ENCODE peak calls at places on chromosomes 4 and X, in nine cellular contexts. K is CD4-positive, alpha-beta T cell; O is endodermal cell; G is small intestine; J is CD8-positive, alpha-beta memory T cell; H is spleen; P is transverse colon; S is H1; V is RWPE1. Y is an unnamed sample.

GRCh38 chr4:71472946-71473345 is 134.1 kb downstream of the SLC4A4 start:
- DNase-seq in K (no peak), O (no peak), G (no peak), J (no peak), H (no peak), P (no peak), S (no peak), V (peak), Y (no peak)

GRCh38 chr4:88592600-88593448 is 544 bp downstream of the HERC3 start:
- DNase-seq in K (peak), O (peak), G (peak), J (peak), H (peak), P (peak), S (no peak), V (peak), Y (peak)

GRCh38 chr4:182600093-182600492 is 317.1 kb downstream of the DCTD start:
- DNase-seq in K (no peak), O (no peak), G (no peak), J (no peak), H (no peak), P (no peak), S (no peak), V (no peak), Y (no peak)

GRCh38 chr4:84573738-84574720 is 8.9 kb upstream of the CDS1 start:
- DNase-seq in K (no peak), O (no peak), G (no peak), J (no peak), H (no peak), P (no peak), S (no peak), V (no peak), Y (no peak)

GRCh38 chr4:54006755-54007154 is 57.6 kb downstream of the CHIC2 start:
- DNase-seq in K (no peak), O (no peak), G (no peak), J (no peak), H (no peak), P (no peak), S (no peak), V (no peak), Y (no peak)

GRCh38 chr4:181643466-181643865 is 599.7 kb upstream of the TENM3 start:
- DNase-seq in K (no peak), O (no peak), G (no peak), J (no peak), H (no peak), P (no peak), S (no peak), V (no peak), Y (no peak)

GRCh38 chr4:71732706-71733105 is 51.2 kb downstream of the GC start:
- DNase-seq in K (no peak), O (no peak), G (peak), J (no peak), H (no peak), P (no peak), S (no peak), V (peak), Y (no peak)

GRCh38 chrX:136880003-136880451 is 498 bp downstream of the RBMX start:
- DNase-seq in K (peak), O (peak), G (peak), J (peak), H (peak), P (peak), S (no peak), V (peak), Y (peak)

GRCh38 chr4:17932041-17932440 is 89.5 kb downstream of the LCORL start:
- DNase-seq in K (no peak), O (no peak), G (no peak), J (no peak), H (no peak), P (no peak), S (no peak), V (peak), Y (no peak)

GRCh38 chr4:113711883-113712662 is 49.5 kb downstream of the CAMK2D start:
- DNase-seq in K (no peak), O (no peak), G (no peak), J (no peak), H (no peak), P (no peak), S (no peak), V (no peak), Y (no peak)

GRCh38 chr4:121454251-121454979 is 73.6 kb upstream of the QRFPR start:
- DNase-seq in K (no peak), O (peak), G (no peak), J (no peak), H (no peak), P (no peak), S (no peak), V (no peak), Y (no peak)

GRCh38 chr4:47942420-47942819 is 28.0 kb upstream of the NFXL1 start:
- DNase-seq in K (no peak), O (peak), G (no peak), J (no peak), H (no peak), P (no peak), S (no peak), V (no peak), Y (no peak)

GRCh38 chrX:482702-483203 is 96.0 kb upstream of the PPP2R3B start:
- DNase-seq in K (no peak), O (no peak), G (no peak), J (no peak), H (peak), P (no peak), S (no peak), V (no peak), Y (no peak)

GRCh38 chr4:73901031-73901430 is 31.8 kb downstream of the CXCL1 start:
- DNase-seq in K (no peak), O (no peak), G (no peak), J (no peak), H (no peak), P (no peak), S (no peak), V (no peak), Y (no peak)

GRCh38 chr4:135532132-135532531 is 1330.5 kb upstream of the PABPC4L start:
- DNase-seq in K (no peak), O (no peak), G (no peak), J (no peak), H (no peak), P (no peak), S (no peak), V (no peak), Y (no peak)

GRCh38 chr4:1052231-1052671 is 40.8 kb downstream of the FGFRL1 start:
- DNase-seq in K (no peak), O (no peak), G (no peak), J (peak), H (peak), P (no peak), S (no peak), V (no peak), Y (no peak)

GRCh38 chr4:140236649-140237160 is 82.7 kb upstream of the MAML3 start:
- DNase-seq in K (no peak), O (no peak), G (no peak), J (no peak), H (no peak), P (no peak), S (no peak), V (no peak), Y (no peak)

GRCh38 chr4:140237616-140238352 is 83.8 kb upstream of the MAML3 start:
- DNase-seq in K (no peak), O (peak), G (peak), J (no peak), H (peak), P (peak), S (peak), V (no peak), Y (peak)

GRCh38 chr4:140240237-140240636 is 86.3 kb upstream of the MAML3 start:
- DNase-seq in K (no peak), O (no peak), G (no peak), J (no peak), H (no peak), P (no peak), S (no peak), V (no peak), Y (no peak)

GRCh38 chr4:140238353-140239041 is 84.5 kb upstream of the MAML3 start:
- DNase-seq in K (no peak), O (peak), G (peak), J (no peak), H (no peak), P (peak), S (no peak), V (peak), Y (peak)

GRCh38 chr4:140239311-140239710 is 85.3 kb upstream of the MAML3 start:
- DNase-seq in K (no peak), O (no peak), G (no peak), J (no peak), H (no peak), P (no peak), S (no peak), V (no peak), Y (no peak)
- H3K27ac ChIP-seq in K (no peak), O (no peak), G (no peak), J (no peak), H (no peak), P (peak), S (no peak), V (no peak), Y (no peak)

DNA sequence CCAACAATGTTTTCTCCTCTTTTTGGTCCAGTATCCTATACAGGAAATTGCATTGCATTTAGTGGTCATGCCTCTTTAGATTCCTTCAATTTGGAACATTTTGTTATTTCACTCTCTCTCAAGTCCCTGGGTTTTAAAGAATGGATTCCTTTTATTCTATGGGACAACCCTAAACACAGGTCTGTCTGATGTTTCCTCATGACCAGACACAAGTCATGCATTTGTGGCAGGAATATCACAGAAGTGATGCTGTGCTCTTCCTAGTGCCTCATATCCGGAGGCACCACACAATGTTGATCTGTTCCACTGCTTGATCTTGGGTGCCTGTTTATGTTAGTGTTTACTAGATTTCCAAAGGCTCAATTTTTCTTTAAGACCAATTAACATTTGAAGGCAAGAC is 69.7 kb upstream of the H2AZ1 start:
- DNase-seq in K (no peak), O (no peak), G (no peak), J (no peak), H (no peak), P (no peak), S (no peak), V (no peak), Y (no peak)
- H3K27ac ChIP-seq in K (no peak), O (no peak), G (no peak), J (no peak), H (no peak), P (no peak), S (no peak), V (no peak), Y (no peak)

GRCh38 chrX:18886005-18886343 is 97.9 kb downstream of the PHKA2 start:
- DNase-seq in K (no peak), O (no peak), G (no peak), J (peak), H (peak), P (no peak), S (no peak), V (no peak), Y (no peak)
- H3K27ac ChIP-seq in K (peak), O (no peak), G (peak), J (peak), H (peak), P (peak), S (no peak), V (peak), Y (peak)

DNA sequence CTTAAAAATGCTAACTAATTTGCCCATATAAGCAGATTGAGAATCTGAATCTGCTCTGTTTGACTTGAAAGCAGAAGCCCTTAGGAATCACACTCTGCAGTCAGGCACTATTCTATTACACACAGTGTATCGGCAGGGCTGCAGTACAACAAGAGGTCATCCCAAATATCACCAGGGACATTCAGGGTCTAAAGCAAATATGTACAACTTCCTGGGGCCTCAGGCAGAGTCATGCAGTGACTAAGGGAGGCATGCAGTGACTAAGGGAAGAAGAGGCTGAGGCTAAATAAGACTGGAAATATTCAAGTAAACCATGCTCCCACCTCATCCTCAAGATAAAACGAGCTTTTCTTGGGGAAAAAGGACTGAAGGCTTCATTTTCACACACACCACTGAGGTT is 20.9 kb downstream of the MAPK10 start:
- DNase-seq in K (no peak), O (no peak), G (no peak), J (no peak), H (no peak), P (no peak), S (peak), V (peak), Y (no peak)
- H3K27ac ChIP-seq in K (no peak), O (no peak), G (no peak), J (no peak), H (no peak), P (no peak), S (no peak), V (no peak), Y (peak)

GRCh38 chr4:163562496-163562895 is 68.0 kb downstream of the TMA16 start:
- DNase-seq in K (no peak), O (no peak), G (no peak), J (no peak), H (no peak), P (no peak), S (no peak), V (no peak), Y (no peak)

GRCh38 chr4:163556650-163557391 is 62.3 kb downstream of the TMA16 start:
- DNase-seq in K (no peak), O (no peak), G (no peak), J (no peak), H (no peak), P (no peak), S (no peak), V (no peak), Y (no peak)

GRCh38 chr4:163554870-163555465 is 60.5 kb downstream of the TMA16 start:
- DNase-seq in K (no peak), O (no peak), G (peak), J (no peak), H (no peak), P (no peak), S (no peak), V (peak), Y (no peak)

GRCh38 chr4:163556169-163556568 is 61.7 kb downstream of the TMA16 start:
- DNase-seq in K (no peak), O (no peak), G (no peak), J (no peak), H (no peak), P (no peak), S (no peak), V (no peak), Y (no peak)

DNA sequence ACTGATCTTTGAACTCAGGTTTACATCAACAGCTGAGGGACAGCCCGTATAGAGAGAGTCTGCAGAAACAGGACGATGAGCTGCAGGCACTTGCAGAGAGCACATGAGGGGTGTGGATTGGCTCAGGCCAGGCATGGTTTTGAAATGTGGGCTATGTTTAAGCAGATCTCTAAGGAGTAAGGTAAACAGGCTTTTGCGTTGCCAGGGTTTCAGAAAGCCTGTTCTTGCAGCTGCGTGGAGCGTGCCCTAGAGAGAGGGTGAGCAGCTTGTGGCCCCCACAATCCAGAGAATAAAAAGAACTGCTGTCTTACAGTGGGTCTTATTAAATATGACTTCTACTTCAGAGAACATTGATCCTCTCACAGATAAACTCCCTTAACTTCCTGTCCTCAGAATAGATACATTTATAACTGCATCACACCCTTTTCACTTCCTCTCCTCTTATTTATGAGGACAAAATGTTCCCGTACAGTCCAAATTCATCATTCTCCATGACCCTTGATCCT is 64.1 kb downstream of the TMA16 start:
- DNase-seq in K (no peak), O (no peak), G (no peak), J (peak), H (peak), P (peak), S (no peak), V (no peak), Y (no peak)
- H3K27ac ChIP-seq in K (peak), O (no peak), G (no peak), J (no peak), H (peak), P (peak), S (no peak), V (no peak), Y (no peak)

Y was measured in caudate nucleus.